ENCODE peak calls at places on chromosomes 5 and 9, in nine cellular contexts. J is HAP-1; U is GM12865; B is neuronal stem cell; D is fibroblast of mammary gland; V is testis; K is H7; P is CD8-positive, alpha-beta T cell; A is foreskin fibroblast. O is an unnamed sample.

GRCh38 chr5:151208481-151208914 is 15.4 kb downstream of the CCDC69 start:
- DNase-seq in A (no peak), V (peak; percentile 53), K (no peak), B (no peak), U (no peak), P (no peak), J (no peak), D (no peak), O (no peak)

GRCh38 chr9:130149654-130150286 is 22.4 kb upstream of the NCS1 start:
- DNase-seq in K (peak; percentile 58), D (no peak), B (no peak), J (no peak), U (no peak), V (no peak), P (no peak), A (no peak), O (no peak)

GRCh38 chr9:94084314-94084713 is at the start of gene PTPDC1:
- DNase-seq in B (peak; percentile 62), U (no peak), D (peak; percentile 75), V (peak; percentile 74), K (peak; percentile 80), P (no peak), A (peak; percentile 83), J (peak; percentile 63), O (no peak)

GRCh38 chr5:173247504-173247903 is 12.5 kb upstream of the NKX2-5 start:
- DNase-seq in K (peak; percentile 47), U (no peak), B (no peak), D (no peak), V (no peak), J (no peak), A (no peak), P (no peak), O (no peak)

GRCh38 chr9:109331353-109331752 is 10.5 kb upstream of the EPB41L4B start:
- DNase-seq in A (peak; percentile 55), V (peak; percentile 28), J (no peak), P (no peak), U (no peak), B (no peak), D (peak; percentile 38), K (no peak), O (peak; percentile 82)

GRCh38 chr5:16233730-16234129 is 54.1 kb upstream of the MARCHF11 start:
- DNase-seq in J (no peak), P (no peak), V (no peak), U (no peak), B (no peak), K (no peak), A (no peak), D (no peak), O (no peak)

GRCh38 chr5:16936150-16937022 is at the start of gene MYO10:
- DNase-seq in D (peak; percentile 66), V (peak; percentile 91), A (peak; percentile 93), U (peak; percentile 38), J (peak; percentile 87), B (peak; percentile 93), P (peak; percentile 10), K (peak; percentile 98), O (peak; percentile 72)

GRCh38 chr9:129436751-129437625 is 183.9 kb downstream of the C9orf50 start:
- DNase-seq in A (peak; percentile 77), J (peak; percentile 77), U (no peak), B (no peak), V (peak; percentile 90), P (peak; percentile 29), D (no peak), K (peak; percentile 90), O (no peak)

GRCh38 chr5:141192110-141192725 is at the start of gene PCDHB10:
- DNase-seq in J (peak; percentile 77), U (peak; percentile 2), K (peak; percentile 80), D (peak; percentile 8), P (no peak), V (peak; percentile 86), A (peak; percentile 4), B (peak; percentile 51), O (no peak)

GRCh38 chr5:82296929-82297328 is 18.8 kb upstream of the RPS23 start:
- DNase-seq in A (no peak), B (no peak), J (no peak), U (no peak), P (no peak), V (no peak), D (no peak), K (no peak), O (no peak)

GRCh38 chr5:181186902-181187499 is 18.0 kb downstream of the TRIM7 start:
- DNase-seq in D (peak; percentile 39), K (no peak), V (no peak), A (no peak), U (peak; percentile 69), P (no peak), B (no peak), J (peak; percentile 50), O (no peak)

GRCh38 chr5:154753792-154754191 is 1.4 kb upstream of the LARP1 start:
- DNase-seq in K (no peak), A (peak; percentile 95), P (no peak), B (no peak), V (peak; percentile 91), U (no peak), J (peak; percentile 47), D (peak; percentile 93), O (no peak)

GRCh38 chr5:139014726-139015125 is 139.6 kb upstream of the LRRTM2 start:
- DNase-seq in J (no peak), K (no peak), V (no peak), U (no peak), P (no peak), A (peak; percentile 81), B (no peak), D (peak; percentile 93), O (peak; percentile 74)

GRCh38 chr5:30040483-30041116 is 1152.9 kb upstream of the CDH6 start:
- DNase-seq in V (peak; percentile 62), D (peak; percentile 23), K (peak; percentile 57), B (peak; percentile 74), J (peak; percentile 82), U (peak; percentile 59), P (no peak), A (no peak), O (peak; percentile 25)

GRCh38 chr5:67182406-67182805 is 14.2 kb downstream of the CD180 start:
- DNase-seq in K (peak; percentile 37), J (peak; percentile 87), A (peak; percentile 96), D (peak; percentile 90), B (no peak), V (peak; percentile 78), P (no peak), U (no peak), O (no peak)

GRCh38 chr5:168425997-168426863 is 60.0 kb upstream of the RARS1 start:
- DNase-seq in D (no peak), U (no peak), V (no peak), A (no peak), B (no peak), P (no peak), J (no peak), K (no peak), O (no peak)

GRCh38 chr9:113593682-113594281 is 130.3 kb downstream of the RGS3 start:
- DNase-seq in U (peak; percentile 77), D (peak; percentile 96), K (peak; percentile 97), P (no peak), J (peak; percentile 94), V (peak; percentile 94), A (peak; percentile 99), B (peak; percentile 98), O (no peak)

GRCh38 chr5:53481887-53482716 is 1.7 kb downstream of the FST start:
- DNase-seq in P (no peak), B (peak; percentile 26), J (peak; percentile 60), K (peak; percentile 75), A (peak; percentile 93), U (peak; percentile 71), V (peak; percentile 63), D (peak; percentile 76), O (peak; percentile 52)

GRCh38 chr9:13145340-13145739 is 134.2 kb downstream of the MPDZ start:
- DNase-seq in D (no peak), A (no peak), J (no peak), K (no peak), P (no peak), U (no peak), B (no peak), V (no peak), O (no peak)

GRCh38 chr5:178644826-178645545 is 18.1 kb upstream of the CLK4 start:
- DNase-seq in P (no peak), J (no peak), K (no peak), U (no peak), B (no peak), D (peak; percentile 76), A (peak; percentile 55), V (no peak), O (no peak)

GRCh38 chr5:178640331-178641045 is 13.6 kb upstream of the CLK4 start:
- DNase-seq in P (no peak), B (no peak), V (no peak), K (no peak), U (no peak), J (no peak), D (no peak), A (no peak), O (no peak)

GRCh38 chr5:178637356-178638069 is 10.7 kb upstream of the CLK4 start:
- DNase-seq in D (no peak), J (no peak), V (no peak), B (no peak), U (no peak), A (no peak), P (no peak), K (no peak), O (no peak)

GRCh38 chr5:178642351-178642909 is 15.6 kb upstream of the CLK4 start:
- DNase-seq in V (peak; percentile 61), A (peak; percentile 82), U (no peak), J (peak; percentile 22), K (no peak), P (no peak), B (no peak), D (peak; percentile 99), O (no peak)

GRCh38 chr5:178641711-178642110 is 14.9 kb upstream of the CLK4 start:
- DNase-seq in V (no peak), J (no peak), U (no peak), B (no peak), P (no peak), K (no peak), D (no peak), A (no peak), O (no peak)
- H3K4me3 ChIP-seq in V (no peak overlapping the region), J (no peak overlapping the region), U (no peak overlapping the region), B (no peak overlapping the region), P (no peak overlapping the region), K (no peak overlapping the region), D (no peak overlapping the region), A (no peak overlapping the region), O (no peak overlapping the region)

GRCh38 chr5:135437796-135438560 is 9.2 kb downstream of the DCANP1 start:
- DNase-seq in U (no peak), B (no peak), P (no peak), A (peak; percentile 99), D (peak; percentile 95), J (no peak), K (peak; percentile 13), V (peak; percentile 54), O (peak; percentile 52)
- H3K4me3 ChIP-seq in U (no peak overlapping the region), B (no peak overlapping the region), P (no peak overlapping the region), A (no peak overlapping the region), D (no peak overlapping the region), J (no peak overlapping the region), K (no peak overlapping the region), V (no peak overlapping the region), O (no peak overlapping the region)

GRCh38 chr9:98808879-98809278 is 1.4 kb downstream of the GALNT12 start:
- DNase-seq in B (no peak), P (no peak), D (no peak), J (no peak), A (no peak), K (peak; percentile 26), V (no peak), U (no peak), O (no peak)
- H3K4me3 ChIP-seq in B (no peak overlapping the region), P (no peak overlapping the region), D (no peak overlapping the region), J (no peak overlapping the region), A (no peak overlapping the region), K (no peak overlapping the region), V (no peak overlapping the region), U (no peak overlapping the region), O (no peak overlapping the region)

GRCh38 chr5:142327111-142327842 is 2.5 kb upstream of the SPRY4 start:
- DNase-seq in A (peak; percentile 96), B (peak; percentile 18), U (no peak), V (no peak), K (no peak), J (no peak), D (peak; percentile 91), P (no peak), O (no peak)
- H3K4me3 ChIP-seq in A (no peak overlapping the region), B (peak overlapping the region; percentile 86), U (no peak overlapping the region), V (no peak overlapping the region), K (no peak overlapping the region), J (no peak overlapping the region), D (no peak overlapping the region), P (no peak overlapping the region), O (no peak overlapping the region)

O was measured in small intestine.